ENCODE peak calls at places on chromosome 16, in nine cellular contexts. Q, B, O, M, D, J, A, N and P are unnamed samples.

GRCh38 chr16:12323007-12323699 is 346.6 kb downstream of the SNX29 start:
- DNase-seq in D (peak), Q (peak), J (no peak), B (no peak), O (peak), N (no peak), M (no peak), A (no peak), P (no peak)

GRCh38 chr16:19162085-19162484 is 6.0 kb upstream of the SYT17 start:
- DNase-seq in M (no peak), O (no peak), A (no peak), D (no peak), Q (no peak), J (no peak), B (no peak), N (no peak), P (no peak)

GRCh38 chr16:83669456-83669855 is 138.3 kb upstream of the HSBP1 start:
- DNase-seq in Q (no peak), M (no peak), O (no peak), A (no peak), B (no peak), J (no peak), N (no peak), D (no peak), P (no peak)

GRCh38 chr16:65537336-65537735 is 415.5 kb upstream of the CDH11 start:
- DNase-seq in J (no peak), O (no peak), Q (no peak), B (no peak), A (no peak), N (no peak), D (no peak), M (no peak), P (no peak)

GRCh38 chr16:89043636-89044393 is 49.8 kb upstream of the ACSF3 start:
- DNase-seq in Q (no peak), O (no peak), J (no peak), M (no peak), A (no peak), D (no peak), B (no peak), N (no peak), P (no peak)

GRCh38 chr16:23060458-23061320 is 88.6 kb downstream of the USP31 start:
- DNase-seq in B (peak), Q (peak), A (peak), M (peak), J (peak), O (peak), D (peak), N (peak), P (peak)

GRCh38 chr16:12245923-12246290 is 269.4 kb downstream of the SNX29 start:
- DNase-seq in Q (no peak), A (no peak), O (no peak), B (no peak), M (no peak), J (no peak), N (no peak), D (no peak), P (no peak)

GRCh38 chr16:57279780-57280638 is 4.5 kb downstream of the PLLP start:
- DNase-seq in Q (no peak), D (no peak), A (no peak), N (no peak), M (peak), O (no peak), J (no peak), B (no peak), P (no peak)

GRCh38 chr16:77539336-77539735 is 104.5 kb upstream of the ADAMTS18 start:
- DNase-seq in D (no peak), A (no peak), N (no peak), Q (no peak), B (no peak), J (no peak), M (no peak), O (no peak), P (no peak)

DNA sequence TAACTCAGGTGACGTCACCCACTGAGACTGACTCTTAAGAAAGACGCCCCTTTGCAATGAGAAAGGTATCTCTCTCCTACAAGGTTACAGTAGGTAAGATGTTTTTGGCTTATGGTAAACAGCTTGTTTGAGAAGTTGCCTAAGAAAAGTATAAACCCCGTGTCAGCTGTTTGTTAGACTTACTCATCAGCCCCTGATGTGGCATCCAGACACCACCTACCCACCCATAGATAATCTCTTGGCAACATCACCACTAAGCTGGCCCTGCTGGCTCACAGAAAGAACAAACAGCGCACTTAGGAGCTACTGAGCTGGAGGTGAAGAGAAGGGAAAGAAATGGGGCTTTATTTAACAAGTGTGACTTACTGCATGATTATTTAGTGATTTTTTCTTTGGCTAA is 121.0 kb downstream of the PARN start:
- DNase-seq in O (no peak), J (no peak), N (no peak), B (no peak), A (no peak), D (no peak), Q (no peak), M (peak), P (no peak)
- H3K9ac ChIP-seq in O (no peak), J (no peak), N (no peak), B (no peak), A (no peak), D (no peak), Q (no peak), M (no peak), P (no peak)

GRCh38 chr16:1918890-1919679 is 870 bp upstream of the HS3ST6 start:
- DNase-seq in D (no peak), O (peak), Q (no peak), M (no peak), B (no peak), N (no peak), J (no peak), A (no peak), P (no peak)
- TF ChIP-seq EZH2 in D (no peak), O (peak), Q (no peak), M (no peak), B (peak), N (no peak), J (no peak), A (peak), P (peak)

GRCh38 chr16:46930861-46931260 is 42.6 kb downstream of the DNAJA2 start:
- DNase-seq in O (no peak), D (no peak), J (no peak), M (no peak), Q (no peak), A (no peak), B (no peak), N (no peak), P (no peak)
- H3K27ac ChIP-seq in O (no peak), D (no peak), J (no peak), M (no peak), Q (no peak), A (no peak), B (no peak), N (no peak), P (no peak)

DNA sequence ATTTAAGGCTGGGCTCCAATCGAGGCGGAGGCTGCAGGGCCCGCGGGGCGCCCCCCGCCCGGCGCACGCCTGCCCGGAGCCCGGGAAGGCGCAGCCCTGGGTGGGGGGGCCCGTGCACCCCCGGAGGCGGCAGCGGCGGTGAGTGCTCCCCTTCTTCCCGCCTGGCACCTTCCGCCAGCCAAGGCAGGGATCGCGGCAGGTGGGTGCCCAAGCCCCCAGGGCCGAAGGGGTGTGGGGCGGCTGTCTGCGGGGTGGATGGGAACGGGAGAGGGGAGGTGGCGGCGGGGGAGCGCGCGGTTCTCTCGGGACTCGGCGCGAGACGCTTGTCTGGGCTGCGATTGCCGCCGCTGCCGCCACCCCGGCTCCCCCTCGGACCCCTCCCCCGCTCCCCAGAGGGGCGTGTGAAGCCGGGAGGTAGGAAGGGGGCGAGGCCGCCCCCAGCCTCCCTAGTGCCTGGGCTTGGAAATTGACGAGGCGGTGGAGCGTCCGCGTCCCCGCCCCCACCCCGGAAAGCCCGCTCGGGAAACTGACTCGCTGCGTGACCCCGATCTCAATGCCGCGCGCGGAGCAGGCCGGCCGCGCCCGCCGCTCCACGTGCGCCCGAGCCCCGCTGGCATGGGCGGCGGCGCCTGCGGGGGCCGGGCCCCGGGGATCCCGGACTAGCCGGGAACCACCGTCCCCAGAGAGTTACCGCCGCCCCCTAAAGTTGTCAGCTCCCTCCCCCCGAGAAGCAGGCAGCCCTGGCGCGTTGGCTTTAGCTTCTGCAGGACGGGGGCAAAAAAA is 231.5 kb downstream of the MRTFB start:
- DNase-seq in Q (peak), M (no peak), B (no peak), O (peak), D (no peak), A (no peak), J (no peak), N (peak), P (no peak)
- H3K9ac ChIP-seq in Q (peak), M (peak), B (peak), O (no peak), D (peak), A (peak), J (peak), N (peak), P (peak)

DNA sequence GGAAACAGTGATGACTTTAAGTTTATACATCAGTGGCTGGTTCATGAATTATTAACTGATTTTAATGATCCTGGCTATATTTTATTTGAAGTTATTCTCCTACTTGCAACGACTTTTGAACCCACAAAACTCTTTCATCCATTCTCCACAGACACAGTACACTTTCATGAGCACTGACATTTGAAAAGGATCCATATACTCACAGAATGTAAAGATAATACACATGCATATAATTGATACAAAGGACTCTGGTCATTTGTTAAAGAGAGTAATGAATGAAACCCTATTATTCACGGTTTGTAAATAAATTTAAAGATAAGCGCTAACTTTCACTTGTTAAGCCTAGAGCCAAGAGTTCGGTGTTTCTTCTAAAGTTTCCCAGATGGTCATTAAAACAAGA is 3.3 kb downstream of the TOX3 start:
- DNase-seq in A (no peak), J (no peak), N (no peak), D (no peak), Q (no peak), B (no peak), O (no peak), M (no peak), P (no peak)
- TF ChIP-seq EZH2 in A (no peak), J (no peak), N (no peak), D (no peak), Q (no peak), B (no peak), O (no peak), M (no peak), P (no peak)

DNA sequence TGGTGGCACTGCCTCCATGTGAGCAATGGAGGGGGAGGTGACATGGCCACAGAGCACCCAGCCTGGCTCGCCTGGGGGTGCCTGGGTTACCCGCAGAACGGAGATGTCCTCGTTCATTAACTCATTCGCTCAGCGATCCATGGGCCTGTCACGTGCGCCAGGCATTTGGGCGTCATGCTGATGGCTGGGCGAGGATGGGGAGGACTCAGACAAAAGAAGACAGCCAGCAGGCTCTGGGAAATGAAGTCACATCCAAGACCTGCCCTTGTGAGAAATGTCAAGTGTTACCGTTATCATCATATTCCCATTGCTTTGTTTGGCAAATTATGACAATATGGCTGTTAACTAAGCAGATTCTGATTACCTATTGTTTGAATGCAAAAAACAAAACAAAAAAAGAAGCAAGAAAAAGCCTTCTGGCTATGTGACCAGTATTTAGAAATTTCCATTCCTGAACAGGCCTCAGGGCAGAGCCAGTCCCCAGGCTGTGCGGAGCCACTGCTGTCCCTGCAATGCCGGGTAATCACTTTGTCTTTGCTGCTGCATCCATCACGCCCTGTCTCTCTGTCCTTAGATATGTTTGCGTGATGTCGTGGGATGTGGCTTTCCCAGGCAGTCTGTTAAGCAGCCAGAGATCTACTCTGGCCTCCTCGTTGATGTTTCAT is 57.9 kb downstream of the CMIP start:
- DNase-seq in O (no peak), B (no peak), M (no peak), N (peak), A (no peak), J (no peak), Q (no peak), D (no peak), P (no peak)
- H3K27ac ChIP-seq in O (no peak), B (no peak), M (peak), N (peak), A (no peak), J (no peak), Q (no peak), D (no peak), P (no peak)

DNA sequence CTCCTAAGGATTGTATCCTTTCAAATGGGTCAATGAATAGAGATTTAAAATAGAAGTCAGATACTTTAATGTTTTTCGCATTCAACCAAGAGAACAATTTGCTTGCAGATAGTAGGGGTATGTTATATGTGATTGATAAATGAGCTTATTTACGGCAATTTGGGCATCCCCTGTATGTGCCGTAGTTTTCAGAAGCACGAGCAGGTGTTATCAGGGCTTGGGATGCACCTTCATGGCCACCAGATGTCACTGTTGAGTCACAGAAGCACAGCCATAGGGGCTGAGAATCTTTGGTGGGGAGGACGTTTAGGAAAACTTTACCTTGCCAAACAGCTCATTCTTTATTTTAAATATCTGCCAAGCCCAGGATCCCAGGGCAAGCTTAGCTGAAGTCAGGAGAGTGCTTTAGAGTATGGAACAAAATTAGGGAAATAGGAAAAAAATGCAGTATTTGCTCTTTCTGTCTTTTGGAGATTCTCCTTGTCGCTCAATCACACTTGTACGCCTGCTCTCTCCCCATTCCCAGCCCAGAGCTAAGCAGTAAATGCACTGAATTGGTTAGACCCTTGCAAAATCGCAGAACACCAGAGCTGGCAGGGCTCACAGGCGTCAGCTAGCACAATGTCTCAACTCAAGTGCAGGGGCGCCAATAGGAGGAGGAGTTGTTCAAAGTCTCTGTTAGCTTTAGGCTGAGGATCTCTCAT is 93.6 kb upstream of the MPHOSPH6 start:
- DNase-seq in A (peak), J (peak), B (no peak), O (peak), N (peak), Q (peak), M (peak), D (peak), P (no peak)
- H3K9ac ChIP-seq in A (no peak), J (no peak), B (no peak), O (no peak), N (no peak), Q (no peak), M (no peak), D (no peak), P (no peak)

GRCh38 chr16:4315185-4316102 is at the start of gene GLIS2:
- DNase-seq in B (no peak), M (peak), O (peak), A (peak), D (no peak), J (peak), N (peak), Q (peak), P (no peak)
- TF ChIP-seq EZH2 in B (no peak), M (no peak), O (peak), A (no peak), D (peak), J (no peak), N (no peak), Q (peak), P (no peak)

GRCh38 chr16:50197582-50197981 is 44.5 kb downstream of the TENT4B start:
- DNase-seq in Q (no peak), A (no peak), B (no peak), J (no peak), D (no peak), M (no peak), O (no peak), N (no peak), P (no peak)
- H3K27ac ChIP-seq in Q (no peak), A (no peak), B (no peak), J (no peak), D (peak), M (no peak), O (no peak), N (no peak), P (no peak)

GRCh38 chr16:87200637-87201036 is 116.6 kb downstream of the C16orf95 start:
- DNase-seq in J (no peak), Q (no peak), B (no peak), M (no peak), O (no peak), N (no peak), A (no peak), D (no peak), P (no peak)

GRCh38 chr16:87199901-87200300 is 117.3 kb downstream of the C16orf95 start:
- DNase-seq in N (no peak), B (no peak), M (no peak), D (no peak), J (no peak), O (no peak), Q (no peak), A (no peak), P (no peak)

GRCh38 chr16:87202346-87202745 is 114.8 kb downstream of the C16orf95 start:
- DNase-seq in Q (no peak), B (no peak), J (no peak), M (no peak), D (no peak), N (no peak), O (no peak), A (peak), P (no peak)

GRCh38 chr16:87201777-87202176 is 115.4 kb downstream of the C16orf95 start:
- DNase-seq in Q (no peak), A (no peak), J (no peak), B (no peak), O (no peak), M (no peak), D (no peak), N (no peak), P (no peak)

DNA sequence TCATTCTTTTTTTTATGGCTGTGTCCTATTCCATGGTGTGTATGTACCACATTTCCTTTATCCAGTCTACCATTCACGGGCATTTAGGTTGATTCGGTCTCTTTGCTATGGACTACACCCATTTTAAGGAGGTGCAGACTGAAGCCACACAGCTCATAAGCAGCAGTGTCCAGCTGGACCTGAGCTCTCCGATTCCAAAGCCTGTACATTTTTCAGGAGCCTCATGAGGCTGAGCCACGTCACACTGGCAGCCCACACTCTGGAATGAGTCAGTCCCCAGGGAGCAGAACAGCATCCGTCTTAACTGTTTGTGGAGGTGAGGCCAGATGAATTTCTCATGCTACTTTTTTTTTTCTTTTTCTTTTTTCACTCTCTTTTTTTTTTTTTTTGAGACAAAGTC is 116.1 kb downstream of the C16orf95 start:
- DNase-seq in M (peak), J (no peak), Q (no peak), D (no peak), O (no peak), B (no peak), A (peak), N (no peak), P (no peak)
- H3K9ac ChIP-seq in M (peak), J (no peak), Q (no peak), D (no peak), O (no peak), B (no peak), A (no peak), N (no peak), P (no peak)